ENCODE peak calls at places on chromosomes 16 and 17, in four cellular contexts. E is SK-N-SH, J is mesendoderm, A is left lung. F is an unnamed sample. For H3K4me1 and H3K27me3, the result is how much of the 10 kb centered on the place peaks cover.

GRCh38 chr17:42010898-42011516 is 6.2 kb downstream of the DNAJC7 start:
- DNase-seq in E (peak), J (peak), A (no peak), F (no peak)

GRCh38 chr17:27879987-27880608 is 13.1 kb downstream of the LYRM9 start:
- DNase-seq in E (peak), J (peak), A (peak), F (no peak)

GRCh38 chr17:42414782-42415409 is 8.2 kb downstream of the CAVIN1 start:
- DNase-seq in E (no peak), J (no peak), A (no peak), F (no peak)

GRCh38 chr16:4426021-4426684 is 485 bp downstream of the DNAJA3 start:
- DNase-seq in E (peak), J (no peak), A (no peak), F (no peak)

GRCh38 chr17:67912656-67913055 is 83.6 kb downstream of the C17orf58 start:
- DNase-seq in E (no peak), J (no peak), A (no peak), F (no peak)

GRCh38 chr17:57853695-57854094 is 3.9 kb upstream of the MRPS23 start:
- DNase-seq in E (no peak), J (no peak), A (no peak), F (no peak)

GRCh38 chr17:34257299-34257985 is 2.4 kb downstream of the CCL2 start:
- DNase-seq in E (no peak), J (no peak), A (no peak), F (no peak)

GRCh38 chr17:66990047-66990446 is 25.5 kb downstream of the CACNG4 start:
- DNase-seq in E (no peak), J (no peak), A (no peak), F (no peak)

GRCh38 chr17:2396568-2397246 is 4.2 kb downstream of the MNT start:
- DNase-seq in E (peak), J (peak), A (peak), F (peak)

GRCh38 chr16:84643180-84643583 is 5.1 kb upstream of the KLHL36 start:
- DNase-seq in E (no peak), J (no peak), A (no peak), F (peak)

GRCh38 chr17:37490638-37491614 is 1.2 kb downstream of the DUSP14 start:
- DNase-seq in E (no peak), J (peak), A (no peak), F (peak)

GRCh38 chr17:57603541-57603940 is 141.6 kb downstream of the CCDC182 start:
- DNase-seq in E (no peak), J (no peak), A (no peak), F (no peak)

DNA sequence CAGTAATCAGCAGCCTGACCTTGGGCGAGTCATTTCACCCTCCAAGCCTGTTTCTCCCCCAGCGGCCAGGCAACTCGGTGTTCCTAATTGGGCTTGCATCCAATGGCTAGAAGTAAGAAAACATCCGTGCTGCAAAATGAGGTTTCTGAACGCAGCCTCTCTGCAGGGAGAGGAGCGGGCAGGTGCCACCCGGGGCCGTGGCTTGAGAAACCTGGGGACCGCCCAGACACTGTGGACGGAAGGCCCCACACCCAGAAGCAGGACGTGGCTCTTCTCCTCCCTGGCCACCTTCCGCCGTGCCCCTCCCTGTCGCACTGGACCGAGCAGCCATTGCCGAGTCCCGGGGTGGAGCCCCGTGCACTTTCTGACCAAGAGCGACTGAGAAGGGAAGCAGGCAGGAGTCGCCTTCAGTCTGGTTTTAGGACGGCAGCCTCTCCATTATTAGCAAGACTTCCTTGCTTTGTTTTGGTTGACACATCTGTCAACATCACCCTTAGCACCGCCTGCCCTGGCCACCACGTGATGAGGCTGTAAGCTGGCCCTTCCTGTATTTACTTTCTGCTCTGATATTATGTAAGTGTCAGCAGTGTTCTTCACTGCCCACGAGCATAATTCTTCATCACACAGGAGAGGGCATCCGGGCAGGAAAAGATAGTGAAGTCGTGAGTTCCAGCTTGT is 785 bp downstream of the HERPUD1 start:
- DNase-seq in E (peak), J (peak), A (peak), F (no peak)
- H3K4me1 ChIP-seq in E (under half), J (under half), A (half or more), F (under half)

GRCh38 chr17:82351713-82352488 is 7.1 kb upstream of the TEX19 start:
- DNase-seq in E (peak), J (peak), A (peak), F (peak)

GRCh38 chr17:82350182-82351030 is 8.6 kb upstream of the TEX19 start:
- DNase-seq in E (no peak), J (no peak), A (no peak), F (no peak)

GRCh38 chr17:82349287-82349701 is 9.8 kb upstream of the TEX19 start:
- DNase-seq in E (no peak), J (no peak), A (no peak), F (no peak)

GRCh38 chr17:82353484-82353883 is 5.6 kb upstream of the TEX19 start:
- DNase-seq in E (no peak), J (no peak), A (no peak), F (no peak)

GRCh38 chr17:82351254-82351712 is 7.8 kb upstream of the TEX19 start:
- DNase-seq in E (no peak), J (no peak), A (no peak), F (no peak)
- H3K27me3 ChIP-seq in E (under half), J (under half), A (under half), F (under half)

GRCh38 chr17:75341784-75342183 is 52.6 kb upstream of the SLC25A19 start:
- DNase-seq in E (no peak), J (no peak), A (no peak), F (no peak)
- H3K4me1 ChIP-seq in E (under half), J (under half), A (half or more), F (under half)

GRCh38 chr17:38566666-38567031 is 39.1 kb downstream of the SRCIN1 start:
- DNase-seq in E (no peak), J (no peak), A (no peak), F (no peak)
- H3K27me3 ChIP-seq in E (under half), J (under half), A (half or more), F (under half)

F was measured in RWPE2.